ENCODE peak calls at places on chromosomes 11 and 22, in eight cellular contexts. M is IMR-90; U is BJ; L is effector CD8-positive, alpha-beta T cell; N is hepatocyte; O is activated CD4-positive, CD25-positive, alpha-beta regulatory T cell; I is renal cortical epithelial cell; K is activated CD4-positive, alpha-beta T cell treated with anti-CD3 and anti-CD28 coated beads for 24 hours. R is an unnamed sample.

GRCh38 chr11:73344191-73344607 is 32.0 kb upstream of the RELT start:
- DNase-seq in M (no peak), U (no peak), L (no peak), N (no peak), O (no peak), I (no peak), K (no peak), R (peak)

GRCh38 chr11:126186708-126187481 is 24.6 kb downstream of the RPUSD4 start:
- DNase-seq in M (no peak), U (no peak), L (no peak), N (no peak), O (no peak), I (no peak), K (no peak), R (peak)

GRCh38 chr11:70212227-70212811 is 9.2 kb downstream of the FADD start:
- DNase-seq in M (no peak), U (no peak), L (no peak), N (peak), O (no peak), I (peak), K (no peak), R (no peak)

GRCh38 chr11:68120212-68121066 is 749 bp downstream of the CHKA start:
- DNase-seq in M (peak), U (no peak), L (peak), N (peak), O (peak), I (peak), K (no peak), R (peak)

GRCh38 chr11:12546660-12547059 is 127.6 kb upstream of the TEAD1 start:
- DNase-seq in M (no peak), U (no peak), L (no peak), N (no peak), O (no peak), I (no peak), K (no peak), R (no peak)

GRCh38 chr22:30694171-30694637 is 470 bp upstream of the OSBP2 start:
- DNase-seq in M (peak), U (no peak), L (peak), N (peak), O (peak), I (peak), K (peak), R (peak)

GRCh38 chr11:119907934-119908760 is 179.1 kb upstream of the NECTIN1 start:
- DNase-seq in M (no peak), U (no peak), L (no peak), N (no peak), O (no peak), I (no peak), K (no peak), R (no peak)

GRCh38 chr11:30358569-30358968 is 35.7 kb downstream of the ARL14EP start:
- DNase-seq in M (no peak), U (no peak), L (no peak), N (no peak), O (no peak), I (no peak), K (no peak), R (no peak)

GRCh38 chr11:120130991-120131760 is 6.7 kb downstream of the TRIM29 start:
- DNase-seq in M (no peak), U (no peak), L (no peak), N (no peak), O (no peak), I (no peak), K (no peak), R (no peak)

GRCh38 chr11:121613724-121614123 is 161.0 kb upstream of the SORL1-AS1 start:
- DNase-seq in M (peak), U (no peak), L (no peak), N (no peak), O (no peak), I (peak), K (no peak), R (no peak)

GRCh38 chr11:128734439-128735224 is 40.8 kb downstream of the FLI1 start:
- DNase-seq in M (no peak), U (no peak), L (no peak), N (no peak), O (no peak), I (no peak), K (no peak), R (no peak)

GRCh38 chr11:221998-222789 is 13.9 kb downstream of the SIRT3 start:
- DNase-seq in M (no peak), U (no peak), L (no peak), N (no peak), O (no peak), I (no peak), K (no peak), R (no peak)

GRCh38 chr11:76152086-76152658 is 54.1 kb downstream of the WNT11 start:
- DNase-seq in M (peak), U (no peak), L (peak), N (peak), O (peak), I (peak), K (peak), R (peak)

GRCh38 chr22:46105494-46106278 is 44.6 kb upstream of the PPARA start:
- DNase-seq in M (peak), U (peak), L (no peak), N (peak), O (no peak), I (peak), K (no peak), R (no peak)

GRCh38 chr11:79087238-79087956 is 353.4 kb downstream of the TENM4 start:
- DNase-seq in M (peak), U (peak), L (no peak), N (peak), O (no peak), I (peak), K (no peak), R (peak)

GRCh38 chr11:91773090-91773489 is 451.5 kb upstream of the FAT3 start:
- DNase-seq in M (no peak), U (no peak), L (no peak), N (no peak), O (no peak), I (peak), K (no peak), R (no peak)

GRCh38 chr22:44542561-44543222 is 44.7 kb upstream of the RTL6 start:
- DNase-seq in M (no peak), U (no peak), L (no peak), N (no peak), O (no peak), I (no peak), K (no peak), R (no peak)

GRCh38 chr11:134126197-134126822 is 57.4 kb downstream of the JAM3 start:
- DNase-seq in M (peak), U (peak), L (no peak), N (peak), O (no peak), I (peak), K (no peak), R (peak)

GRCh38 chr22:39478461-39478860 is 21.6 kb downstream of the MGAT3 start:
- DNase-seq in M (peak), U (no peak), L (no peak), N (peak), O (no peak), I (no peak), K (no peak), R (peak)

GRCh38 chr11:112355726-112356125 is 95.1 kb upstream of the PLET1 start:
- DNase-seq in M (peak), U (no peak), L (no peak), N (peak), O (no peak), I (no peak), K (no peak), R (peak)

GRCh38 chr22:30246962-30247376 is 410 bp upstream of the LIF start:
- DNase-seq in M (no peak), U (no peak), L (no peak), N (peak), O (no peak), I (no peak), K (no peak), R (no peak)

GRCh38 chr11:11976476-11977187 is 31.8 kb downstream of the DKK3 start:
- DNase-seq in M (no peak), U (no peak), L (no peak), N (no peak), O (no peak), I (no peak), K (no peak), R (no peak)

GRCh38 chr11:129013737-129014475 is 71.2 kb upstream of the TP53AIP1 start:
- DNase-seq in M (no peak), U (no peak), L (no peak), N (peak), O (no peak), I (no peak), K (no peak), R (no peak)

GRCh38 chr11:111983187-111983986 is 41.8 kb upstream of the DLAT start:
- DNase-seq in M (peak), U (no peak), L (no peak), N (peak), O (no peak), I (peak), K (no peak), R (peak)

GRCh38 chr11:120331301-120331966 is 4.8 kb upstream of the ARHGEF12 start:
- DNase-seq in M (peak), U (peak), L (no peak), N (no peak), O (no peak), I (peak), K (no peak), R (no peak)

GRCh38 chr22:17820879-17821439 is 46.7 kb upstream of the BID start:
- DNase-seq in M (no peak), U (no peak), L (no peak), N (no peak), O (no peak), I (no peak), K (no peak), R (no peak)

GRCh38 chr22:19703869-19704268 is 10.4 kb upstream of the SEPTIN5 start:
- DNase-seq in M (no peak), U (no peak), L (no peak), N (peak), O (no peak), I (no peak), K (no peak), R (no peak)

GRCh38 chr22:46093796-46094195 is 56.5 kb upstream of the PPARA start:
- DNase-seq in M (no peak), U (no peak), L (no peak), N (no peak), O (no peak), I (no peak), K (no peak), R (no peak)

GRCh38 chr11:67293090-67293489 is 4.0 kb downstream of the ANKRD13D start:
- DNase-seq in M (peak), U (no peak), L (no peak), N (no peak), O (no peak), I (peak), K (no peak), R (no peak)

GRCh38 chr11:43681543-43681942 is 1.0 kb downstream of the HSD17B12 start:
- DNase-seq in M (peak), U (no peak), L (no peak), N (peak), O (no peak), I (peak), K (no peak), R (no peak)

GRCh38 chr11:120229451-120230424 is 10.2 kb upstream of the POU2F3 start:
- DNase-seq in M (peak), U (no peak), L (no peak), N (no peak), O (no peak), I (no peak), K (no peak), R (peak)

GRCh38 chr11:19714387-19715363 is 2.0 kb downstream of the NAV2 start:
- DNase-seq in M (peak), U (peak), L (no peak), N (peak), O (no peak), I (peak), K (no peak), R (no peak)

GRCh38 chr11:93963072-93963471 is 58.1 kb upstream of the HEPHL1 start:
- DNase-seq in M (no peak), U (no peak), L (no peak), N (no peak), O (no peak), I (no peak), K (no peak), R (no peak)

GRCh38 chr11:28966951-28967350 is 858.8 kb downstream of the METTL15 start:
- DNase-seq in M (peak), U (no peak), L (no peak), N (no peak), O (no peak), I (peak), K (no peak), R (no peak)

GRCh38 chr11:76610871-76611475 is 59.6 kb downstream of the LRRC32 start:
- DNase-seq in M (no peak), U (no peak), L (no peak), N (no peak), O (no peak), I (no peak), K (no peak), R (no peak)

GRCh38 chr11:78961938-78962701 is 387.5 kb upstream of the NARS2 start:
- DNase-seq in M (peak), U (no peak), L (no peak), N (peak), O (no peak), I (peak), K (no peak), R (peak)

GRCh38 chr11:77046060-77046501 is 11.9 kb downstream of the B3GNT6 start:
- DNase-seq in M (no peak), U (no peak), L (peak), N (peak), O (peak), I (no peak), K (peak), R (peak)

GRCh38 chr22:20549232-20549841 is 41.9 kb downstream of the MED15 start:
- DNase-seq in M (no peak), U (no peak), L (peak), N (no peak), O (peak), I (no peak), K (no peak), R (peak)

R was measured in iPS-NIHi11.